ENCODE peak calls at places on chromosome 17, in six cellular contexts. D, I, N, Q, M and B are unnamed samples.

GRCh38 chr17:42720996-42721583 is 23.8 kb downstream of the EZH1 start:
- DNase-seq in N (peak), M (peak), D (no peak), I (peak), Q (no peak), B (no peak)

GRCh38 chr17:34255381-34255732 is 272 bp downstream of the CCL2 start:
- DNase-seq in I (no peak), Q (no peak), D (no peak), M (no peak), N (no peak), B (no peak)

GRCh38 chr17:39225974-39226683 is 384 bp upstream of the STAC2 start:
- DNase-seq in I (no peak), N (peak), D (peak), M (peak), Q (no peak), B (no peak)

GRCh38 chr17:70677783-70678647 is 508.7 kb downstream of the KCNJ2 start:
- DNase-seq in M (no peak), D (no peak), N (no peak), Q (no peak), I (no peak), B (no peak)

GRCh38 chr17:1039511-1040215 is 42.7 kb downstream of the TIMM22 start:
- DNase-seq in M (no peak), I (peak), D (peak), N (no peak), Q (no peak), B (no peak)

GRCh38 chr17:39527220-39527813 is 66.0 kb downstream of the CDK12 start:
- DNase-seq in N (peak), I (peak), Q (no peak), D (no peak), M (no peak), B (no peak)

GRCh38 chr17:64544742-64545141 is 38.0 kb downstream of the CEP95 start:
- DNase-seq in I (no peak), Q (no peak), M (no peak), D (no peak), N (no peak), B (no peak)

GRCh38 chr17:27473748-27474609 is 17.7 kb downstream of the KSR1 start:
- DNase-seq in N (no peak), M (no peak), I (peak), Q (peak), D (no peak), B (peak)

GRCh38 chr17:17739388-17740066 is 58.3 kb downstream of the RAI1 start:
- DNase-seq in Q (no peak), I (peak), D (peak), M (no peak), N (peak), B (no peak)

GRCh38 chr17:76017481-76018339 is 9.4 kb downstream of the EVPL start:
- DNase-seq in M (no peak), I (no peak), N (no peak), Q (no peak), D (no peak), B (no peak)

GRCh38 chr17:9217151-9218067 is 196.1 kb downstream of the NTN1 start:
- DNase-seq in N (peak), M (no peak), D (no peak), I (no peak), Q (no peak), B (no peak)

GRCh38 chr17:19345067-19345460 is 17.5 kb downstream of the B9D1 start:
- DNase-seq in M (no peak), Q (no peak), D (no peak), I (no peak), N (no peak), B (no peak)

GRCh38 chr17:61088556-61088955 is 311.1 kb upstream of the TBX2 start:
- DNase-seq in N (no peak), D (no peak), I (no peak), Q (no peak), M (no peak), B (no peak)

GRCh38 chr17:80316431-80316830 is 55.8 kb downstream of the RNF213 start:
- DNase-seq in N (no peak), M (no peak), I (no peak), D (no peak), Q (no peak), B (no peak)

GRCh38 chr17:77484096-77484495 is 343.3 kb downstream of the SEC14L1 start:
- DNase-seq in N (no peak), I (no peak), D (no peak), Q (no peak), M (no peak), B (peak)

GRCh38 chr17:43917348-43918025 is 10.2 kb upstream of the MPP2 start:
- DNase-seq in M (peak), N (peak), D (peak), I (peak), Q (no peak), B (no peak)

GRCh38 chr17:59357929-59358328 is 26.5 kb downstream of the YPEL2 start:
- DNase-seq in M (no peak), I (no peak), Q (no peak), D (no peak), N (peak), B (no peak)

GRCh38 chr17:72567774-72568173 is 447.0 kb downstream of the SOX9 start:
- DNase-seq in M (peak), Q (no peak), N (no peak), I (no peak), D (no peak), B (no peak)

GRCh38 chr17:46191332-46192210 is 1.7 kb downstream of the KANSL1 start:
- DNase-seq in Q (no peak), M (peak), D (no peak), I (peak), N (no peak), B (no peak)

GRCh38 chr17:77125432-77125901 is 15.3 kb upstream of the SEC14L1 start:
- DNase-seq in I (no peak), Q (no peak), M (no peak), D (no peak), N (peak), B (no peak)

GRCh38 chr17:58304735-58305486 is 23.7 kb downstream of the TSPOAP1 start:
- DNase-seq in D (no peak), N (no peak), Q (no peak), M (no peak), I (no peak), B (no peak)

GRCh38 chr17:13646969-13647368 is 45.2 kb upstream of the HS3ST3A1 start:
- DNase-seq in Q (no peak), M (no peak), N (no peak), I (no peak), D (no peak), B (no peak)

GRCh38 chr17:73600103-73600871 is 44.0 kb downstream of the SDK2 start:
- DNase-seq in I (no peak), M (no peak), N (no peak), D (no peak), Q (no peak), B (no peak)

GRCh38 chr17:7496470-7497227 is 12.5 kb downstream of the POLR2A start:
- DNase-seq in I (no peak), D (no peak), M (no peak), N (no peak), Q (no peak), B (no peak)

GRCh38 chr17:80455328-80455710 is 21.1 kb downstream of the NPTX1 start:
- DNase-seq in N (peak), I (no peak), M (no peak), D (no peak), Q (no peak), B (no peak)

GRCh38 chr17:32772453-32773025 is 104.4 kb downstream of the MYO1D start:
- DNase-seq in D (no peak), I (no peak), M (no peak), Q (no peak), N (no peak), B (no peak)

GRCh38 chr17:27294689-27295630 is 1.0 kb downstream of the WSB1 start:
- DNase-seq in D (no peak), I (peak), N (peak), M (peak), Q (no peak), B (peak)

GRCh38 chr17:61227866-61228265 is 171.8 kb upstream of the TBX2 start:
- DNase-seq in D (no peak), N (no peak), I (no peak), M (no peak), Q (no peak), B (no peak)

GRCh38 chr17:17001076-17001777 is 29.3 kb upstream of the TNFRSF13B start:
- DNase-seq in D (no peak), Q (no peak), I (no peak), N (no peak), M (no peak), B (no peak)

GRCh38 chr17:12756786-12757185 is 32.5 kb upstream of the ARHGAP44 start:
- DNase-seq in D (no peak), I (no peak), Q (no peak), N (no peak), M (no peak), B (no peak)

GRCh38 chr17:41962768-41963434 is 3.7 kb upstream of the CNP start:
- DNase-seq in Q (peak), N (peak), M (peak), I (peak), D (peak), B (peak)

GRCh38 chr17:36017799-36018198 is at the start of gene CCL23:
- DNase-seq in N (no peak), D (no peak), M (no peak), Q (no peak), I (no peak), B (no peak)